ENCODE peak calls at places on chromosomes 5 and 9, in seven cellular contexts. R is nephron progenitor cell, F is upper lobe of right lung, Y is GM13977, B is mucosa of descending colon, S is HFFc6, W is astrocyte. K is an unnamed sample.

GRCh38 chr9:92666912-92667532 is 2.9 kb downstream of the IPPK start:
- DNase-seq in R (no peak), F (peak), Y (no peak), B (no peak), S (no peak), W (no peak), K (no peak)

GRCh38 chr9:16521868-16522381 is 348.5 kb downstream of the BNC2 start:
- DNase-seq in R (no peak), F (no peak), Y (no peak), B (no peak), S (peak), W (peak), K (no peak)

GRCh38 chr5:150978590-150978989 is 41.8 kb upstream of the GPX3 start:
- DNase-seq in R (no peak), F (no peak), Y (no peak), B (no peak), S (no peak), W (no peak), K (no peak)

GRCh38 chr5:156394642-156395393 is 67.9 kb downstream of the SGCD start:
- DNase-seq in R (no peak), F (no peak), Y (no peak), B (no peak), S (no peak), W (no peak), K (no peak)

GRCh38 chr5:96721351-96721970 is 59.3 kb downstream of the CAST start:
- DNase-seq in R (no peak), F (no peak), Y (no peak), B (no peak), S (peak), W (no peak), K (no peak)

GRCh38 chr5:56480305-56481146 is 247.4 kb upstream of the ANKRD55 start:
- DNase-seq in R (peak), F (peak), Y (peak), B (peak), S (peak), W (peak), K (peak)

GRCh38 chr9:135249191-135249590 is 161.7 kb downstream of the OLFM1 start:
- DNase-seq in R (no peak), F (no peak), Y (no peak), B (no peak), S (no peak), W (no peak), K (no peak)

GRCh38 chr9:102569436-102569835 is 425.7 kb upstream of the CYLC2 start:
- DNase-seq in R (no peak), F (no peak), Y (no peak), B (no peak), S (no peak), W (no peak), K (no peak)

GRCh38 chr5:35938518-35939227 is at the start of gene CAPSL:
- DNase-seq in R (peak), F (no peak), Y (peak), B (no peak), S (peak), W (peak), K (no peak)

GRCh38 chr9:99269429-99269828 is 47.3 kb downstream of the SEC61B start:
- DNase-seq in R (no peak), F (no peak), Y (no peak), B (no peak), S (peak), W (peak), K (no peak)

GRCh38 chr5:128329542-128329941 is 208.5 kb downstream of the FBN2 start:
- DNase-seq in R (no peak), F (no peak), Y (no peak), B (no peak), S (no peak), W (no peak), K (no peak)

GRCh38 chr9:132182609-132183073 is 20.8 kb downstream of the NTNG2 start:
- DNase-seq in R (peak), F (no peak), Y (no peak), B (no peak), S (no peak), W (no peak), K (peak)

GRCh38 chr9:124335320-124335707 is 77.6 kb downstream of the NEK6 start:
- DNase-seq in R (no peak), F (no peak), Y (no peak), B (no peak), S (no peak), W (no peak), K (no peak)

GRCh38 chr9:110027624-110028023 is 180.3 kb downstream of the C9orf152 start:
- DNase-seq in R (no peak), F (no peak), Y (no peak), B (no peak), S (peak), W (peak), K (no peak)

GRCh38 chr5:1801061-1801953 is at the start of gene NDUFS6:
- DNase-seq in R (peak), F (peak), Y (peak), B (peak), S (no peak), W (peak), K (peak)
- TF ChIP-seq CTCF in R (no peak), F (no peak), Y (no peak), B (no peak), S (peak), W (no peak), K (no peak)

DNA sequence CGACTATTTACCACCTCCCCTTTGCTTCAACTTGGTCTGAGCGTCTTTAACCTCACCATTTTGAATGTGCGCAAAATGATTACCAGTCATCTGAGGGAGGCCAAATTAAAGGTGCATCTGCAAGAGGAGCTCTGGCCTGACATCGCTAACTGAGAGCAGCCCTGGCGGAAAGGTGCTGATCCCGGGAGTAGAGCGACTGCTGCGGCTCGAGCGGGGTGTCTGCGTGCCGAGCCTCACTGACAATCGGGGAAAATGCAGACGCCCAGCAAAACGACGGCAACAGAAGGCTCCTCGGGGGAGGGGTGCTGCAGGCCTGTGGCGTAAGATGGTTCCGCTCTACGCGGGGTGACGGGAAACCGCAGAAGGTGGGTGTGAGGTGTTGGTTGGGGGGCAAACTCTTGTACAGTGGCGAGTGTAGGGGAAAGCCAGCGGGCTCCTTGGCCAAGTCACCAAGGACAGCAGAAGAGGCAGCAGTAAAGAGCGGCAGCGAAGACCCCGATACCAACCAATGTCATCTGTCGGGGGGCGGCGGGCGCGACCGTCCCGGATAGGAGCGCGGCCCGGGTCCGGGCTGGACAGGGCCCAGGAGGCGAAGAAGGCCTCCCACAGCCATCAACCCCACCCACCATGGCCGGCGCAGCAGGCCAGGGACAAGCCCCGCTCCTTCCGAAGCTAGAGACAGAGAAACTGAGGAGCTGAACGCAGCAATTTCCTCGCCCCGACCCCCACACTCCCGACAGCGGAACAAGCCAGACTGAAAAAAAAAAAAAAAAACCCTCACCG is 522 bp downstream of the PJA2 start:
- DNase-seq in R (peak), F (peak), Y (peak), B (peak), S (peak), W (peak), K (peak)
- TF ChIP-seq CTCF in R (no peak), F (no peak), Y (no peak), B (no peak), S (no peak), W (no peak), K (no peak)

GRCh38 chr5:113806250-113806649 is 292.8 kb downstream of the YTHDC2 start:
- DNase-seq in R (no peak), F (no peak), Y (no peak), B (no peak), S (peak), W (peak), K (no peak)
- TF ChIP-seq CTCF in R (peak), F (peak), Y (no peak), B (no peak), S (peak), W (peak), K (no peak)

DNA sequence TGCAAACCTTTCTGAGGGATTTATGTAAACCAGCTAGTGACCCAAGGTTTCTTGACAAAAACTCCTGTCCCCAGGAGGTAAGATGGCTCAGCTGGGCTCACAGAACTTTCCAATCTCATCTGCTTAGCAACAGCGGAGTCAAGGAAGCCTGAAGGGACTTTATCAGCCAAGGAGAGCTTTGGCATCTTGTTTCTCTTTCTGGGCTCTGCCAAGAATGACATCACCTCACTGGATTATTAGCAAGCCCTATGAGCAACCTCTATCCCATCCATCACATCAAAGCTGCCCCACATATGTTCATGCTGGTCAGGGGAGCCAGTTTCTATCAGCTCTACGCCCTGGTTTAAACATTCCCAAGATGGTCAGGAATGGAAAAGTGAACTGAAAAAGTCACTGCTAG is 461.3 kb downstream of the ENC1 start:
- DNase-seq in R (no peak), F (no peak), Y (no peak), B (no peak), S (peak), W (peak), K (no peak)
- TF ChIP-seq CTCF in R (no peak), F (no peak), Y (no peak), B (no peak), S (no peak), W (no peak), K (no peak)

GRCh38 chr9:127144670-127145458 is 22.4 kb upstream of the ANGPTL2 start:
- DNase-seq in R (no peak), F (peak), Y (no peak), B (no peak), S (no peak), W (no peak), K (no peak)
- TF ChIP-seq CTCF in R (no peak), F (peak), Y (no peak), B (no peak), S (no peak), W (no peak), K (no peak)